ENCODE peak calls at places on chromosomes 16 and 17, in five cellular contexts. D, U, B, R and W are unnamed samples.

GRCh38 chr16:66036775-66037715 is 329.4 kb upstream of the CDH5 start:
- DNase-seq in D (no peak), B (no peak), U (no peak), R (no peak), W (no peak)

GRCh38 chr17:16425698-16426659 is 10.6 kb downstream of the TRPV2 start:
- DNase-seq in D (no peak), R (no peak), U (no peak), B (no peak), W (no peak)

GRCh38 chr16:4309833-4310266 is 6.0 kb upstream of the GLIS2 start:
- DNase-seq in U (peak; percentile 93), D (no peak), B (peak; percentile 61), R (peak; percentile 87), W (no peak)

GRCh38 chr17:81439926-81440450 is 44.7 kb downstream of the BAHCC1 start:
- DNase-seq in R (no peak), B (no peak), D (no peak), U (no peak), W (no peak)

GRCh38 chr17:35257080-35257701 is 14.3 kb downstream of the SLFN5 start:
- DNase-seq in U (peak; percentile 41), B (peak; percentile 59), R (no peak), D (no peak), W (peak; percentile 71)

GRCh38 chr17:34902761-34903325 is 58.4 kb downstream of the CCT6B start:
- DNase-seq in B (no peak), D (no peak), U (no peak), R (peak; percentile 47), W (no peak)

GRCh38 chr17:8125947-8126305 is 2.0 kb upstream of the HES7 start:
- DNase-seq in D (no peak), U (no peak), B (no peak), R (peak; percentile 82), W (no peak)

GRCh38 chr17:17151055-17151454 is 55.1 kb downstream of the PLD6 start:
- DNase-seq in U (peak; percentile 90), R (no peak), B (no peak), D (no peak), W (peak; percentile 89)

GRCh38 chr16:89350701-89351380 is 133.3 kb downstream of the ZNF778 start:
- DNase-seq in U (peak; percentile 63), B (no peak), D (no peak), R (no peak), W (no peak)

GRCh38 chr17:79785017-79785899 is 7.3 kb downstream of the CBX2 start:
- DNase-seq in R (no peak), B (no peak), U (no peak), D (no peak), W (no peak)

GRCh38 chr16:49634235-49635008 is 221.5 kb downstream of the ZNF423 start:
- DNase-seq in B (no peak), D (no peak), R (no peak), U (no peak), W (no peak)

GRCh38 chr16:3007957-3008748 is 4.6 kb upstream of the CLDN9 start:
- DNase-seq in B (no peak), D (no peak), R (peak; percentile 59), U (no peak), W (no peak)

GRCh38 chr16:48910214-48910613 is 300.2 kb upstream of the N4BP1 start:
- DNase-seq in R (no peak), D (no peak), B (no peak), U (no peak), W (no peak)

GRCh38 chr17:58757162-58757613 is 1.5 kb downstream of the PPM1E start:
- DNase-seq in B (no peak), U (no peak), D (no peak), R (no peak), W (no peak)
- H3K27me3 ChIP-seq in B (no peaks in the 10 kb centered on the region), U (peaks cover 37% of the 10 kb centered on the region), D (no peaks in the 10 kb centered on the region), R (peaks cover 27% of the 10 kb centered on the region), W (peaks cover 83% of the 10 kb centered on the region)

GRCh38 chr17:76496464-76496863 is 4.8 kb downstream of the RHBDF2 start:
- DNase-seq in D (no peak), B (no peak), U (no peak), R (no peak), W (no peak)

GRCh38 chr17:76497979-76498885 is 3.0 kb downstream of the RHBDF2 start:
- DNase-seq in D (peak; percentile 62), B (no peak), R (peak; percentile 68), U (peak; percentile 93), W (peak; percentile 82)

GRCh38 chr17:76495663-76496400 is 5.4 kb downstream of the RHBDF2 start:
- DNase-seq in D (no peak), B (no peak), R (no peak), U (no peak), W (no peak)

GRCh38 chr17:76498886-76499667 is 2.1 kb downstream of the RHBDF2 start:
- DNase-seq in U (no peak), D (no peak), R (no peak), B (no peak), W (no peak)

GRCh38 chr17:76497699-76497978 is 3.6 kb downstream of the RHBDF2 start:
- DNase-seq in B (no peak), R (no peak), D (no peak), U (no peak), W (no peak)
- H3K4me1 ChIP-seq in B (peaks cover 32% of the 10 kb centered on the region), R (peaks cover 37% of the 10 kb centered on the region), D (no peaks in the 10 kb centered on the region), U (peaks cover 39% of the 10 kb centered on the region), W (peaks cover 24% of the 10 kb centered on the region)

GRCh38 chr16:86363057-86363490 is 147.3 kb upstream of the FOXF1 start:
- DNase-seq in U (peak; percentile 98), D (no peak), R (no peak), B (no peak), W (no peak)
- H3K27me3 ChIP-seq in U (no peaks in the 10 kb centered on the region), D (no peaks in the 10 kb centered on the region), R (no peaks in the 10 kb centered on the region), B (no peaks in the 10 kb centered on the region), W (no peaks in the 10 kb centered on the region)

DNA sequence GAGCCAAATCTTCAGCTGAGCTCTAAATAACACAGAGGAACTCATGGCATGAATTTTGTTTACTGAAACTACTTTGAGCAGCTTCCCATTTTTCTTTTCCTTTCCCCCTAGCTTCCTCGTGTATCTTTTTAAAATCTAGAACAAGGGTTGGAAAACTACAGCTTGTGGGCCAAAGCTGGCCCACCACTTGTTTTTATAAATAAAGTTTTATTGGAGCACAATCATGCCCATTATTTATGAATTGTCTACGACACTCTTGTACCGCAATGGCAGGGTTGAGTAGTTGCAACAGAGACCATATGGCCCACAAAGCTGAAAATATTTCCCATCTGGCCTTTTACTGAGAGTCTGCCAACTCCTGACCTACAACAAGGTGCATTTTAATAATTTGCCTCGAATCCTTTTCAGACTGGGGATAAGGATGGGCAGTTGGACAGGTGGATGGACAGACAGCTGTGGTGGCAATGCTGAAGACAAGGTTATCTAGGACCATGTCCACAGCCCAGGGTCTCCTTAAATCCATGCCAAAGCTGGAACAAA is 87.7 kb downstream of the RMI2 start:
- DNase-seq in R (no peak), B (no peak), U (no peak), D (no peak), W (no peak)
- H3K4me1 ChIP-seq in R (no peaks in the 10 kb centered on the region), B (no peaks in the 10 kb centered on the region), U (no peaks in the 10 kb centered on the region), D (no peaks in the 10 kb centered on the region), W (no peaks in the 10 kb centered on the region)

GRCh38 chr16:85288341-85288868 is 176.1 kb upstream of the CIBAR2 start:
- DNase-seq in B (no peak), D (no peak), U (no peak), R (no peak), W (no peak)

GRCh38 chr16:85286066-85286712 is 173.9 kb upstream of the CIBAR2 start:
- DNase-seq in R (no peak), D (peak; percentile 58), U (peak; percentile 76), B (no peak), W (no peak)

GRCh38 chr16:85285681-85286065 is 173.4 kb upstream of the CIBAR2 start:
- DNase-seq in U (no peak), D (no peak), R (no peak), B (no peak), W (no peak)

GRCh38 chr16:85288869-85289660 is 176.8 kb upstream of the CIBAR2 start:
- DNase-seq in R (no peak), U (no peak), D (no peak), B (no peak), W (no peak)

GRCh38 chr16:85286970-85287814 is 174.9 kb upstream of the CIBAR2 start:
- DNase-seq in U (peak; percentile 65), D (no peak), R (no peak), B (no peak), W (no peak)
- H3K27me3 ChIP-seq in U (no peaks in the 10 kb centered on the region), D (no peaks in the 10 kb centered on the region), R (no peaks in the 10 kb centered on the region), B (no peaks in the 10 kb centered on the region), W (peaks cover 14% of the 10 kb centered on the region)